ENCODE peak calls at places on chromosomes 7 and 10, in ten cellular contexts. X is ovary, T is A549, M is transverse colon, W is sigmoid colon, C is tibial nerve, H is H1, Z is GM12878, F is SK-N-SH, K is upper lobe of left lung. I is an unnamed sample.

GRCh38 chr10:6398419-6398818 is 181.7 kb downstream of the PRKCQ start:
- DNase-seq in M (no peak), C (no peak), F (no peak), Z (no peak), T (no peak), X (no peak), H (no peak), W (no peak), K (no peak), I (no peak)

GRCh38 chr7:1413936-1414639 is 45.2 kb downstream of the MICALL2 start:
- DNase-seq in Z (no peak), X (no peak), W (no peak), K (no peak), H (no peak), F (no peak), T (no peak), M (no peak), C (no peak), I (no peak)

GRCh38 chr10:101961591-101962498 is 94.1 kb downstream of the ARMH3 start:
- DNase-seq in T (no peak), F (no peak), W (no peak), Z (no peak), C (no peak), X (no peak), H (peak; percentile 24), M (no peak), K (no peak), I (no peak)

GRCh38 chr7:38858281-38858884 is 50.6 kb downstream of the VPS41 start:
- DNase-seq in X (no peak), T (no peak), Z (no peak), W (no peak), M (no peak), H (no peak), F (no peak), C (no peak), K (no peak), I (no peak)

GRCh38 chr7:5428470-5429252 is 5.0 kb upstream of the TNRC18 start:
- DNase-seq in Z (no peak), F (peak; percentile 62), C (peak; percentile 71), W (peak; percentile 95), H (no peak), K (peak; percentile 78), X (peak; percentile 76), M (peak; percentile 73), T (no peak), I (peak; percentile 93)

GRCh38 chr7:21903074-21903786 is 42.5 kb downstream of the CDCA7L start:
- DNase-seq in K (no peak), C (no peak), X (no peak), F (no peak), H (no peak), Z (no peak), T (no peak), M (no peak), W (no peak), I (no peak)

GRCh38 chr10:103759100-103759781 is 96.1 kb downstream of the SH3PXD2A start:
- DNase-seq in F (peak; percentile 42), W (peak; percentile 80), K (no peak), H (no peak), M (peak; percentile 57), C (no peak), X (no peak), T (peak; percentile 55), Z (no peak), I (no peak)

GRCh38 chr7:157211710-157212109 is 73.0 kb downstream of the UBE3C start:
- DNase-seq in T (no peak), F (no peak), X (no peak), H (no peak), C (no peak), Z (no peak), W (no peak), K (no peak), M (no peak), I (no peak)

GRCh38 chr10:22294694-22295093 is 21.5 kb upstream of the COMMD3 start:
- DNase-seq in F (no peak), M (no peak), Z (no peak), C (no peak), X (no peak), K (no peak), H (no peak), W (no peak), T (no peak), I (no peak)

GRCh38 chr10:4902571-4903011 is 60.6 kb upstream of the AKR1C1 start:
- DNase-seq in M (no peak), X (no peak), F (no peak), W (no peak), Z (no peak), C (peak; percentile 87), T (no peak), H (no peak), K (no peak), I (no peak)

GRCh38 chr7:1663243-1663642 is 6.8 kb upstream of the ELFN1 start:
- DNase-seq in M (no peak), Z (no peak), C (no peak), H (no peak), K (peak; percentile 47), F (peak; percentile 43), T (no peak), X (peak; percentile 9), W (peak; percentile 55), I (peak; percentile 72)

DNA sequence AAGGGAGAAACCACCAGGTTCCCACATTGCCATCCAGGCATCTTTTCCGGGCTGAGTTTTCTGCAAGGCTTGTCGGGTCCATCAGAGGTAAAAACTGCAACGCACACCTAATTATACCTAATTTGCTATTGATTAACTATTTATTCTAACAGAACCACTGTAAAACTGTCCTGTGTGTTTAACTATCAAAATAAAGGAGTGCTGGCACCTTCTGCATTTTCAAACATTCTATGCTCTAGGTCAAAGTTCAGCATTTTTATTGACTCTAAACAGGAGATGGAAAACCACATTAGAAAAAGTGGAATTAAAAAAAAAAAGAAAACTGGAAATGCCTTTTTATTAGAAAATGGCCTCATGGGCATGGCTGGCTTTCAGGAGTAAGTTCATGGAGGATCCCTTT is 82.0 kb downstream of the ADARB2 start:
- DNase-seq in X (no peak), C (no peak), W (no peak), K (no peak), Z (no peak), F (no peak), T (no peak), H (no peak), M (no peak), I (no peak)
- TF ChIP-seq EP300 in X (no peak), C (no peak), W (no peak), K (no peak), Z (no peak), F (no peak), T (no peak), H (no peak), M (no peak), I (no peak)

GRCh38 chr10:14004536-14004935 is 326.2 kb downstream of the FRMD4A start:
- DNase-seq in F (no peak), M (no peak), W (no peak), Z (no peak), H (no peak), X (no peak), C (no peak), T (no peak), K (no peak), I (no peak)
- TF ChIP-seq EP300 in F (no peak), M (no peak), W (no peak), Z (no peak), H (no peak), X (no peak), C (no peak), T (no peak), K (no peak), I (no peak)

GRCh38 chr7:101433688-101434087 is 71.0 kb downstream of the COL26A1 start:
- DNase-seq in K (no peak), W (no peak), H (no peak), M (no peak), C (no peak), T (no peak), X (no peak), Z (no peak), F (no peak), I (no peak)

GRCh38 chr7:101435461-101436225 is 73.0 kb downstream of the COL26A1 start:
- DNase-seq in H (peak; percentile 64), X (no peak), K (no peak), W (no peak), F (peak; percentile 59), M (no peak), T (no peak), Z (no peak), C (no peak), I (no peak)

GRCh38 chr7:101436226-101436745 is 73.6 kb downstream of the COL26A1 start:
- DNase-seq in C (no peak), W (no peak), Z (no peak), F (no peak), K (peak; percentile 33), T (no peak), H (no peak), M (no peak), X (no peak), I (no peak)

GRCh38 chr7:101432316-101432715 is 69.6 kb downstream of the COL26A1 start:
- DNase-seq in H (no peak), T (no peak), W (no peak), C (no peak), X (no peak), Z (no peak), M (no peak), F (no peak), K (no peak), I (no peak)

DNA sequence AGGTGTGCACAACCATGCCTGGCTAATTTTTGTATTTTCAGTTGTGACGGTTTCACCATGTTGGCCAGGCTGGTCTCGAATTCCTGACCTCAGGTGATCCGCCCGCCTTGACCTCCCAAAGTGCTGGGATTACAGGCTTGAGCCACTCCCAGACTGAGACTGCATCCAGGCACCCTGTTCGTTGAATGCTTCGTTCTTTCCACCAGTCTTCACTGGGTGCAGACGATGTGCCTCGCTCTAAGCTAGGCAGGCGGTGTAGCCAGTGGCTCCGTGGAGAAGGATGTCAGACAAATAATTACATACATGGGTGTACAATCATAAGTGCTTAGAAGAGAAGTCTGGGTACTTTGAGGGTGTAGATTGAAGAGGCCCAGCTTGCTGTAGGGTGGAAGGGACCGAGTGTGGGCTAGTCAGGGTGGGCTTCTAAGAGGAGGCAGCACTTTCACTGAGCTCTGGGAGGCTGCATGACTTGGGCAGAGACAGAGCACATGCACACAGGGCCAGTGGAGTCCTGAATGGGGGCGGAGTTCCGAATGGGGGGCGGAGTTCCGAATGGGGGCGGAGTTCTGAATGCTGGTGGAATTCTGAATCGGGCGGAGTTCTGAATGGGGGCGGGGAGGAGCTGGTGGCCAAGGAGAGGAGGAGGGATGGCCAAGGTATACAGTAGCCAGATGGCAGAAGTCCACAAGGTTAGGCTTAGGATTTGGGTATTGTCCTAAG is 74.3 kb downstream of the COL26A1 start:
- DNase-seq in T (peak; percentile 34), H (peak; percentile 91), K (no peak), M (peak; percentile 16), X (no peak), C (no peak), Z (no peak), F (peak; percentile 62), W (no peak), I (no peak)
- TF ChIP-seq EP300 in T (no peak), H (no peak), K (no peak), M (no peak), X (no peak), C (no peak), Z (no peak), F (no peak), W (no peak), I (no peak)

DNA sequence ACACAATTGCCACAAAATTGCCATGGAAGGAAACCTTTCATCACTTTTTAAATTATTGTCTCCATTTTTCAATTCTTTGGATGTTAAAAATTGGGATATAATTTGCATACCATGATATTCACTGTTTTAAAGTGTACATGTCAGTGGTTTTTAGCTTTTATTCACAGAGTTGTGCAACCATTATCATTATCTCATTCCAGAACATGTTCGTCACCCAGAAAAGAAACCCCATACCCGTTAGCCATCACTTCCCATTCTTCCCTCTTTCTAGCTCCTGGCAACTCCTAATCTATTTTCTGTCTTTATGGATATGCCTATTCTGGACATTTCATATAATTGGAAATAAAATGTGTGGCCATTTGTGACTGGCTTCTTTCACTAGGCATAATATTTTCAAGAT is 260.3 kb upstream of the FERD3L start:
- DNase-seq in K (no peak), H (no peak), Z (no peak), T (no peak), F (no peak), M (no peak), X (no peak), C (no peak), W (no peak), I (no peak)
- TF ChIP-seq EP300 in K (no peak), H (no peak), Z (no peak), T (no peak), F (no peak), M (no peak), X (no peak), C (no peak), W (no peak), I (no peak)

I was measured in suprapubic skin.